ENCODE peak calls at places on chromosomes 2 and 18, in seven cellular contexts. S is H9, D is neuronal stem cell, N is mesendoderm, U is H1, E is IMR-90, P is mesenchymal stem cell. J is an unnamed sample.

GRCh38 chr2:122491011-122491410 is 735.6 kb downstream of the TSN start:
- DNase-seq in S (no peak), D (no peak), U (no peak), N (no peak), P (no peak), E (no peak), J (no peak)

GRCh38 chr2:33411765-33412164 is 64.7 kb upstream of the RASGRP3 start:
- DNase-seq in N (no peak), E (peak; percentile 93), D (no peak), P (peak; percentile 82), S (no peak), U (no peak), J (no peak)

GRCh38 chr2:220071716-220072115 is 444.3 kb downstream of the SLC4A3 start:
- DNase-seq in E (no peak), D (no peak), S (no peak), N (no peak), P (peak; percentile 13), U (no peak), J (no peak)

GRCh38 chr2:232230557-232230956 is 148.0 kb upstream of the ALPP start:
- DNase-seq in N (peak; percentile 74), U (peak; percentile 13), D (peak; percentile 15), S (peak; percentile 77), P (no peak), E (peak; percentile 17), J (peak; percentile 76)

GRCh38 chr18:50194623-50195532 is at the start of gene MYO5B:
- DNase-seq in S (peak; percentile 73), P (no peak), U (no peak), D (peak; percentile 58), N (peak; percentile 64), E (no peak), J (peak; percentile 85)

GRCh38 chr2:69888451-69888850 is 5.3 kb upstream of the SNRNP27 start:
- DNase-seq in E (no peak), D (no peak), P (no peak), S (no peak), N (no peak), U (no peak), J (no peak)

GRCh38 chr2:240601831-240602160 is 15.3 kb downstream of the CAPN10 start:
- DNase-seq in D (no peak), U (no peak), S (no peak), N (no peak), P (no peak), E (no peak), J (no peak)

GRCh38 chr2:170052151-170052550 is 125.8 kb upstream of the MYO3B start:
- DNase-seq in S (no peak), U (no peak), E (peak; percentile 57), N (no peak), P (no peak), D (no peak), J (no peak)

GRCh38 chr2:12263730-12264129 is 453.0 kb upstream of the TRIB2 start:
- DNase-seq in U (no peak), S (no peak), P (no peak), D (no peak), N (no peak), E (no peak), J (no peak)

GRCh38 chr2:231182500-231182899 is 15.9 kb upstream of the ARMC9 start:
- DNase-seq in S (no peak), P (no peak), N (peak; percentile 47), U (no peak), D (no peak), E (no peak), J (peak; percentile 34)

GRCh38 chr2:222289280-222290250 is 9.2 kb downstream of the PAX3 start:
- DNase-seq in E (no peak), U (no peak), P (no peak), D (no peak), N (no peak), S (no peak), J (no peak)

GRCh38 chr2:169091256-169091655 is 21.9 kb downstream of the DHRS9 start:
- DNase-seq in N (no peak), P (no peak), S (no peak), D (no peak), E (no peak), U (no peak), J (peak; percentile 93)

GRCh38 chr2:56473524-56473923 is 289.7 kb downstream of the CCDC85A start:
- DNase-seq in U (no peak), P (peak; percentile 22), S (no peak), N (no peak), D (no peak), E (no peak), J (no peak)

GRCh38 chr2:36423172-36423571 is 67.6 kb downstream of the CRIM1 start:
- DNase-seq in E (no peak), P (no peak), U (no peak), S (no peak), D (no peak), N (no peak), J (no peak)

GRCh38 chr18:65755616-65756015 is 4.8 kb downstream of the CDH7 start:
- DNase-seq in D (no peak), U (no peak), N (no peak), S (no peak), E (no peak), P (no peak), J (no peak)

GRCh38 chr18:48922801-48923730 is 27.7 kb downstream of the SMAD7 start:
- DNase-seq in P (peak; percentile 96), U (no peak), N (peak; percentile 13), D (no peak), S (peak; percentile 32), E (peak; percentile 82), J (no peak)

GRCh38 chr18:28690100-28690499 is 513.2 kb upstream of the CDH2 start:
- DNase-seq in D (no peak), N (no peak), P (no peak), S (no peak), E (no peak), U (no peak), J (no peak)

GRCh38 chr2:227933891-227934290 is 62.5 kb downstream of the DAW1 start:
- DNase-seq in N (peak; percentile 3), U (no peak), E (no peak), S (no peak), P (no peak), D (peak; percentile 9), J (no peak)

GRCh38 chr2:227932403-227932802 is 61.0 kb downstream of the DAW1 start:
- DNase-seq in N (no peak), P (no peak), U (no peak), S (no peak), D (no peak), E (no peak), J (peak; percentile 27)

DNA sequence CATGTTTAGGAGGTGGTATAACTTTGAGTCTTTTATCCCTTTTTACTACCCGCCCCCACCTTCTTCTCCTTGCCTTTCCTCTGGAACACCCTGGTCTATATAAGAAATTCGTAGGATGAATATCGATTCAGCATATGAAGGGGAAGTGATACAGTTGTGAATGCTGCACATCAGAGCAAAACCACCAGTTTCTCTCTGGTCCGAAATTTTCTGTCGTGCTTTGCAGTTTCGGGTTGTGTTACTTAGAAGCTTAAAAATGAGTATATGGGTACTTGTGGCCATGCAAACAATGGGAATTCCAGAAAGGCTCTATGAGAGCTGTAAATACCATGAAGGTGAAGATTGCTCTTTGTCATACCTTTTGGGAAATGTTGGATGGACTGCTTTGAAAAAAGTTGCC is 60.6 kb downstream of the DAW1 start:
- DNase-seq in N (no peak), U (no peak), P (no peak), D (no peak), E (no peak), S (no peak), J (no peak)
- H2AK5ac ChIP-seq in N (no peak overlapping the region), U (no peak overlapping the region), P (no peak overlapping the region), D (no peak overlapping the region), E (no peak overlapping the region), S (no peak overlapping the region), J (no peak overlapping the region)

GRCh38 chr2:46412010-46412409 is 67.4 kb upstream of the TMEM247 start:
- DNase-seq in E (no peak), P (no peak), S (no peak), U (no peak), N (no peak), D (no peak), J (no peak)
- H2AK5ac ChIP-seq in E (no peak overlapping the region), P (no peak overlapping the region), S (no peak overlapping the region), U (no peak overlapping the region), N (no peak overlapping the region), D (no peak overlapping the region), J (peak overlapping the region; percentile 80)

DNA sequence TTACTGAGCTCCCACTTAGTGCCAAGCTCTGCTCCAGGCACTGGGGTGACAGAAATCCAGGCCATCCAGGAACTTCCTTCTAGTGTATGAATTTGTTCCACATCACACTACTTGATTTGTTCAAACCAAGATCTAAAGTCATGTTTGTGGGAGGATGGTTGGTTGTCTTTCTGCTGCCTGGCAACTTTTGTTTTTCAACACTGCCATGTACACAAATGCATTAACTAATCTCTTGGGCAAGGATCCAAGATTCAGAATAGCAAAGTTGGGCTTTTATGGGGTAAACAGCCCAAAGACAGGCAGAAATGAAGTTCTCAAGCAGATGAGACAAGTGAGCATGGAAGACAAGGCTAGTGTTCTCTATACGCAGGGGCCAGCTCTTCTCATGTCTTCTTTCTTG is 53.4 kb upstream of the PROKR1 start:
- DNase-seq in U (no peak), E (no peak), D (no peak), N (no peak), P (peak; percentile 40), S (no peak), J (no peak)
- H2AK5ac ChIP-seq in U (no peak overlapping the region), E (no peak overlapping the region), D (no peak overlapping the region), N (no peak overlapping the region), P (no peak overlapping the region), S (no peak overlapping the region), J (no peak overlapping the region)

GRCh38 chr18:42011053-42011452 is 56.0 kb downstream of the PIK3C3 start:
- DNase-seq in D (no peak), P (no peak), S (no peak), N (no peak), U (no peak), E (no peak), J (no peak)
- H2AK5ac ChIP-seq in D (no peak overlapping the region), P (no peak overlapping the region), S (no peak overlapping the region), N (no peak overlapping the region), U (no peak overlapping the region), E (no peak overlapping the region), J (no peak overlapping the region)

GRCh38 chr2:95206086-95206485 is 1.2 kb upstream of the ZNF892 start:
- DNase-seq in N (no peak), P (no peak), E (no peak), U (no peak), S (no peak), D (no peak), J (no peak)
- H2AK5ac ChIP-seq in N (no peak overlapping the region), P (no peak overlapping the region), E (no peak overlapping the region), U (no peak overlapping the region), S (no peak overlapping the region), D (no peak overlapping the region), J (no peak overlapping the region)

GRCh38 chr18:61006687-61007224 is 326.5 kb upstream of the CDH20 start:
- DNase-seq in P (no peak), S (no peak), E (no peak), N (no peak), U (no peak), D (no peak), J (no peak)
- H2AK5ac ChIP-seq in P (no peak overlapping the region), S (no peak overlapping the region), E (no peak overlapping the region), N (no peak overlapping the region), U (no peak overlapping the region), D (no peak overlapping the region), J (no peak overlapping the region)

DNA sequence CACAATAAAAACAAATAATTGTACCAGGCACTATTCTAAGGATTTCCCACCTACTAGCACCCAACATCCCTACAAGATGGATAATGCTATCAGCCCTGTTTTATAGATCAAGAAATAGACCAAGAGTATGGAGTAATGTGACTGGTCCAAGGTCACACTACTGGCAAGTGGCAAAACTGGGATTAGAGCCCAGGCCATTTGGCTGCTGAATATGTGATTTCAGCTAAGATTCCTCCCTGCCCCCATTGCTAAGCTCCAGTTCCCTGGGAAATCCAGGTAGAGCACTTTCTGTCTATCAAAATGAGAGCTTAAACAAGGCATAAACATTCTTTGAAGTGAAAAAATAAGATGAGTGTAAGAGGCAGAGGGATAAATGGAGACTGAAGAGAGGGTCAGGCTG is 157.8 kb downstream of the DNAH6 start:
- DNase-seq in E (no peak), D (no peak), P (no peak), U (no peak), N (no peak), S (no peak), J (no peak)
- H2AK5ac ChIP-seq in E (no peak overlapping the region), D (no peak overlapping the region), P (no peak overlapping the region), U (no peak overlapping the region), N (no peak overlapping the region), S (no peak overlapping the region), J (no peak overlapping the region)

J was measured in trophoblast cell.